ENCODE peak calls at places on chromosomes 7 and 10, in nine cellular contexts. W is left ventricle myocardium inferior; Z is A673; F is CD8-positive, alpha-beta T cell; H is Peyer's patch; N is GM23248; J is colonic mucosa; O is upper lobe of right lung; E is tibial nerve. S is an unnamed sample.

GRCh38 chr10:123043409-123043925 is 34.7 kb downstream of the ACADSB start:
- DNase-seq in H (no peak), J (peak), F (no peak), W (no peak), Z (peak), O (no peak), N (peak), E (peak), S (peak)

GRCh38 chr7:38105874-38106483 is 72.1 kb upstream of the STARD3NL start:
- DNase-seq in E (no peak), O (no peak), N (peak), F (no peak), Z (peak), J (no peak), H (no peak), W (no peak), S (no peak)

GRCh38 chr7:36809064-36809463 is 84.8 kb upstream of the AOAH start:
- DNase-seq in W (no peak), Z (no peak), E (no peak), F (no peak), J (no peak), H (no peak), O (no peak), N (no peak), S (no peak)

GRCh38 chr10:43594944-43595589 is 11.2 kb upstream of the ZNF485 start:
- DNase-seq in F (no peak), O (no peak), J (no peak), Z (no peak), E (no peak), W (no peak), H (no peak), N (peak), S (no peak)

GRCh38 chr10:43854042-43854441 is 205.4 kb upstream of the ZNF32 start:
- DNase-seq in O (no peak), Z (peak), J (no peak), N (peak), W (no peak), F (no peak), H (no peak), E (no peak), S (no peak)

GRCh38 chr10:43287056-43288007 is 20.5 kb upstream of the RASGEF1A start:
- DNase-seq in Z (no peak), F (peak), N (peak), O (peak), E (no peak), H (no peak), J (peak), W (no peak), S (no peak)

GRCh38 chr10:17779761-17780160 is 27.8 kb downstream of the TMEM236 start:
- DNase-seq in O (no peak), F (no peak), N (no peak), W (no peak), E (peak), Z (no peak), J (no peak), H (no peak), S (no peak)

GRCh38 chr10:43902842-43903241 is 254.2 kb upstream of the ZNF32 start:
- DNase-seq in N (no peak), H (peak), Z (no peak), O (no peak), W (no peak), E (no peak), F (no peak), J (no peak), S (no peak)

GRCh38 chr10:5601826-5602225 is 64.6 kb downstream of the ASB13 start:
- DNase-seq in F (no peak), W (no peak), Z (no peak), E (no peak), H (no peak), J (no peak), N (no peak), O (no peak), S (no peak)

GRCh38 chr7:122092964-122093797 is 50.9 kb downstream of the AASS start:
- DNase-seq in F (no peak), N (peak), H (peak), W (peak), Z (peak), O (no peak), J (peak), E (peak), S (peak)

GRCh38 chr7:150731916-150732315 is 5.3 kb upstream of the GIMAP5 start:
- DNase-seq in J (no peak), N (no peak), O (no peak), W (no peak), Z (no peak), F (no peak), H (no peak), E (no peak), S (no peak)

DNA sequence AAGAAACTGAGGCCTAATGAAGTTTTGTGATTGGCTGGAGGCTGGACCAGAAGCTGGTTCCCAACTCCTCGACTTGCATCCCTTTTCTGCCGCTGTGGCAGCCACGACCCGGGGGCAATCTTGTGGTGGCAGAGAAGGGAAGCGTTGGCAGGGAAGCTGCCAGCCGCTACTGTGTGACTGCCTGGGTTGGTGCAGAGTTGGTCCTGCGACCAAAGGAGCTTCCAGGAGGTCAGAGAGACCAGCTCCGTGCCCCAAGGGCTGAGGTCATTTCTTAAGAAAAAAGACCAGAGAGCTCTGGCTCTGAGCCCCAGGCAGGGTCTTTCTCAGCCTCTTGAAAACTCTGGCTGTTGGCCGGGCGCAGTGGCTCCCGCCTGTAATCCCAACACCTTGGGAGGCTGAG is 47.2 kb downstream of the PRF1 start:
- DNase-seq in Z (no peak), O (peak), N (no peak), F (no peak), H (peak), W (peak), E (no peak), J (no peak), S (no peak)
- H3K27ac ChIP-seq in Z (no peak), O (no peak), N (no peak), F (no peak), H (no peak), W (no peak), E (no peak), J (no peak), S (no peak)

DNA sequence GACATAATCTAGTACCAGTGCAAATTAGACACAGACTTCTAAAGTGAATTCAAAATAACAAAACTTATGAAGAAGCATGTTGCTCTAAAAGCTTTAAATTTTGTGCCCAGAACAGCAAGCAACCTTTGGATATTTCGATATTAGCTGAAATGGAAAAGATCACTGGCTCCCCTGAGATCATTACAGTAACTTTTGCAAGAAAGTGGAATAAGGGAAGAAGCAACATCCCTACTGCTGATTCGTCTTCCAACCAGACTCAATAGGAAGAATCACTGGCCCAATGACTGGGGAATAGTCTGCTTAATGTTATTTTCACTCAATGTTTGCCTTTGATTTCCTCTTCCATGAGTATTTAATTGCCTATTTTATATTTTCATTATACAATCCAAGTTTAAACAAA is 7.9 kb downstream of the SKAP2 start:
- DNase-seq in H (no peak), N (peak), O (no peak), W (no peak), F (no peak), Z (no peak), J (no peak), E (no peak), S (no peak)
- H3K4me3 ChIP-seq in H (no peak), N (no peak), O (peak), W (no peak), F (no peak), Z (no peak), J (no peak), E (no peak), S (no peak)

DNA sequence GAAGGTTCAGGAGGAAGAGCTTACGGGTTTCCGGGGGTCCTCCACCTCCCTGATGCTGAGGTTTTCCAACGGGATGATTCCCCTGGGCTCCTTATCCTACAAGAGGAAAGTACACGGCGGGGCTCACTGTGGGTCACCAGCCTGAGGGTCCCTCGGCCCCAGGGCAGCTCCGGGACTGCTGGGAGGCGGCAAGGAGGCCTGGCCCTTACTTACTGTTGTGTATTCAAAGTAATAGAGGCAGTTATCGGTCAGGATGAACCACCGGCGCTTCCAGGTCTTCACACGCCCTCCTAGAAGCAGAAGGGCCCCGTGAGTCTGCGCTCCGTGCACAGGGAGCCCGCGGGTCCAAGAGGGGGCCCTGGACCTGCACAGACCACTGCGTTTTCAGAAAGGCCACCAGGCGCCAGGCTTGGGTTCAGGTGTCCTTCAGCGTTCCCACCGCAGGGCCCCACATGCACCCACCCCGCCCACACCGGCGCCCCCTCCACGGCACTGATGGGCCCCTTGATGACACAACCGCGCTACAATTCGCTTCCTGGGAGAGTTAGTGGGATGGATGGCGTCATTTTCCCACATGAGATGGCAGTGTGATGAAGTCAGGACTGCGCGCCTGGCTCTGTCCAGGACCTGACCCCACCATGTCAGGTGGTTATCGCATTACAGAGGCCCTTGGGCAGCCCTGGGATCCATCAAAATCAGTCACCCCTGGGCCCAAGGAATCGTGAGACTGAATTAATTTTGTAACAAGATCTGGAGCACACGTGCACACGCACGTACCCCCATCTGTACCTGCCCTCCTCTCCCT is 106.7 kb downstream of the CYTH3 start:
- DNase-seq in H (no peak), J (no peak), E (no peak), N (no peak), Z (no peak), W (no peak), F (no peak), O (peak), S (no peak)
- H3K27ac ChIP-seq in H (no peak), J (no peak), E (peak), N (no peak), Z (no peak), W (peak), F (no peak), O (no peak), S (no peak)

GRCh38 chr7:101122933-101123702 is 3.8 kb upstream of the SERPINE1 start:
- DNase-seq in N (no peak), Z (no peak), H (no peak), O (no peak), W (no peak), F (no peak), J (no peak), E (no peak), S (no peak)
- H3K4me3 ChIP-seq in N (peak), Z (no peak), H (no peak), O (peak), W (peak), F (no peak), J (no peak), E (no peak), S (no peak)

DNA sequence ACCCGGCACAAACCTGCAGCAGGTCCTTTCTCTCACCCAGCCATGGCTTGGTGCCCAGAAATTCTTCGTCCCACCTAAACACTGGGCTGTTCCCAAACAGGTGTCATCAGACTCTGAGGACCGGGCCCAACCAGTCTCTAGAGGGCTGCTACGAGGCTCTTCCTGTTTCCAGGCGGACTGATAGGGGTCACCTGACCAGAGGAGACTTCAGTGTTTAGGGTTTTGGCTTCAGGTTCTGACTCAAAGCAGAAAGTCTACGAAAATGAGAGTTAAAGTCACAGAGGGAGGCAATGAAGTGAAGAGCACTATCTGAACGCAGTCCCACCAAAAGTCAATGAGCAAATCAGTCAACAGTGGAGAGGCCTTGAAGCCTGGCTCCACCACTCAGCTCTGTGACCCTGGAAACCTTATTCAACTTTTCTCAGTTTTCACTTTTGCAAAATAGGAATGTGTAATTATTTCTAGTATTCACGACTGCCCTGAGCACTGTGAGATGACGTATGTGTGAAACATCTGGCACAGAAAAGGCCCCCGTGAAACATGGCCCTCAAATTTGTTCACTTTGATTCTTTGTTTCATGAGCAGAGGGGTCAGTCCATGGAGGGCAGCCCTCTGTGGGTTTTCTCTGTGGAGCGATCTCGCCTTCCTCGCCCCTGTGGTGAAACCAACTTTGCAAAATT is 189.8 kb upstream of the PDE1C start:
- DNase-seq in O (no peak), N (no peak), F (no peak), W (no peak), H (no peak), E (no peak), Z (no peak), J (no peak), S (no peak)
- H3K27ac ChIP-seq in O (no peak), N (no peak), F (no peak), W (peak), H (no peak), E (peak), Z (no peak), J (no peak), S (no peak)

GRCh38 chr7:143287321-143287934 is 723 bp upstream of the CASP2 start:
- DNase-seq in F (no peak), W (no peak), J (no peak), Z (no peak), N (no peak), E (no peak), O (no peak), H (no peak), S (no peak)

GRCh38 chr7:143286522-143286890 is 1.6 kb upstream of the CASP2 start:
- DNase-seq in E (no peak), Z (no peak), N (no peak), W (no peak), H (no peak), O (no peak), F (no peak), J (no peak), S (no peak)

GRCh38 chr7:143285454-143285756 is 647 bp downstream of the TMEM139 start:
- DNase-seq in F (no peak), J (peak), E (no peak), Z (no peak), N (no peak), O (peak), W (peak), H (peak), S (no peak)

GRCh38 chr7:143284591-143285453 is at the start of gene TMEM139:
- DNase-seq in N (peak), O (peak), H (peak), W (no peak), J (peak), Z (no peak), F (no peak), E (no peak), S (no peak)

GRCh38 chr7:143285806-143286521 is 1.2 kb downstream of the TMEM139 start:
- DNase-seq in Z (no peak), F (no peak), O (no peak), N (no peak), J (no peak), E (no peak), H (no peak), W (no peak), S (no peak)
- H3K4me3 ChIP-seq in Z (no peak), F (no peak), O (peak), N (no peak), J (peak), E (no peak), H (no peak), W (peak), S (no peak)

DNA sequence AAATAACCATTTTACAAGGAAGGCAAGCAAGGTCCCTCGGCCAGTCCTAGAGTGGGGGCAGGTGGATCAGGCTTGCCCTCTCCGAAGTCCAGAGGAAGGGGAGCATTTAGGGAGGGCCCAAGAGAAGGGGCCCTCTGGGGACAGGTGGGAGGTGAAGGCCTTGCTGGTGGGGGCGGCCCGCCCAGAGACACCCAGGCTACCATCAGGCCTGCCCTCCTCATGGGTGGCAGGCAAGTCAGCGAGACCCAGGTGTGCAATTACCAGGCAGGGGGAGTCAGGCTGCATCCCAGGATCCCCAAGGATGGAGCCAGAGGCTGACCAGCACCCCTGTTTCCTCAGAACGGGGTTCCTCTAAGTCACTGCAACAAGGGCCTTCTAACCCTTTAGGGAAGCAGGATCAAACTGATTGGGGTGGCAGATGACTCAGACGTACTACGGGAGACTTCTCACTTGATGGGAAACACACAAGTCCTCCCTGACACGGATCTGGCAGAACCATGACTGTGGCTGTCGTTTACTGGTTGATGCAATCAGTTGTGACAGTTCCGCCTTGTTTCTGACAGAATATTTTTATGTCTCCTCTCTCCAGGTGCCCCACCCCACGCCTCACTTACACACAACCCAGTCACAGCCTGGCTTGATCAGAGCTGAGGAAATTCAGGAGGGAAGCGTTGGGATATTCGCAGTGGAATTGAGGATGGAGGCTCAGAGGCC is 8.2 kb downstream of the LOXL4 start:
- DNase-seq in W (no peak), Z (no peak), H (no peak), E (no peak), N (peak), J (no peak), O (no peak), F (no peak), S (no peak)
- H3K27ac ChIP-seq in W (no peak), Z (no peak), H (no peak), E (peak), N (peak), J (no peak), O (no peak), F (no peak), S (no peak)

DNA sequence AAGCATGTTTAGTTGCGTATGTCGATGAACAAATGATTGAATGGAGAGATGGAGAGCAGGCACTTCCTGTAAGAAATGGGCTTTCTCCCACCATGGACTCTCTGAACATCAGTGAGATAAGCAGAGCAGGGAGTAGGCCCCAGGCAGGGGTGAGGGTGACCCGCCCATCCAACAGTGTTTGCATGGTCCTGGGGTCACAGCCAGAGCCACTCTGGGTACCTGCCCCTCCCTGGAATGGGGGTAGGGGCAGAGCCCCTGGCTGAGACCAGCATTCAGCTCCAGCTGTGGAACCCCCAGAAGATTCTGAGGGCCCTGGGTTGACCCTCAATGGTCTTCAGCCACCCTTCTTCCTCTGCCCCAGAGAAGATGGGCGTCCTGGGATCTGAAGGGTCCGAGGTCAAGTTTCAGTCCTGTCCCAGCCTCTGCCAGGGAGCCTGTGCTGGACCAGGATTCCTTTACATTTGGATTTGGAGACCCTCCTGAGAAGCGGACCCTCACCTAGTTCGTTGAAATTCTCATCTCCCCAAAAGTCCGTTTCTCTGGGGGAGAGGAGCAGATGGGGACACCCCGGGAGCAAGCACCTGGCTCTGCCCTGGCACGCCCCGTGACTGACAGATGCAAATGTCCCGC is 2.4 kb upstream of the FGF8 start:
- DNase-seq in Z (no peak), W (no peak), O (peak), F (no peak), N (no peak), J (no peak), H (no peak), E (no peak), S (peak)
- H3K4me3 ChIP-seq in Z (no peak), W (peak), O (no peak), F (no peak), N (no peak), J (peak), H (no peak), E (no peak), S (peak)

GRCh38 chr7:120700806-120701205 is 157.1 kb downstream of the TSPAN12 start:
- DNase-seq in Z (no peak), E (no peak), W (no peak), N (no peak), O (no peak), F (no peak), H (no peak), J (no peak), S (no peak)
- H3K27ac ChIP-seq in Z (no peak), E (no peak), W (no peak), N (no peak), O (no peak), F (no peak), H (no peak), J (no peak), S (no peak)